ENCODE peak calls at places on chromosomes 5 and 9, in nine cellular contexts. One of them, this sample, is unnamed.

GRCh38 chr9:98867434-98868168 is 60.1 kb downstream of the GALNT12 start:
- DNase-seq in AG09309: peak
- DNase-seq in fibroblast of the conjunctiva: peak
- DNase-seq in CD4-positive, alpha-beta T cell: no peak
- DNase-seq in progenitor cell of endocrine pancreas: no peak
- DNase-seq in heart left ventricle: peak
- DNase-seq in stimulated activated CD4-positive, alpha-beta T cell treated with anti-CD3 and anti-CD28 coated beads, Interleukin-1b, Interleukin-23, amount 100 ng/mL, for 4 hours: no peak
- DNase-seq in activated naive CD8-positive, alpha-beta T cell treated with anti-CD3 and anti-CD28 coated beads, Interleukin-2, amount 50 U/mL, for 24 hours: no peak
- DNase-seq in posterior vena cava: peak
- DNase-seq in this sample: no peak

GRCh38 chr9:13552606-13553215 is 273.2 kb upstream of the MPDZ start:
- DNase-seq in posterior vena cava: no peak
- DNase-seq in fibroblast of the conjunctiva: no peak
- DNase-seq in progenitor cell of endocrine pancreas: no peak
- DNase-seq in stimulated activated CD4-positive, alpha-beta T cell treated with anti-CD3 and anti-CD28 coated beads, Interleukin-1b, Interleukin-23, amount 100 ng/mL, for 4 hours: no peak
- DNase-seq in activated naive CD8-positive, alpha-beta T cell treated with anti-CD3 and anti-CD28 coated beads, Interleukin-2, amount 50 U/mL, for 24 hours: no peak
- DNase-seq in CD4-positive, alpha-beta T cell: no peak
- DNase-seq in AG09309: no peak
- DNase-seq in heart left ventricle: no peak
- DNase-seq in this sample: no peak

GRCh38 chr5:10599828-10600227 is 36.0 kb downstream of the ANKRD33B start:
- DNase-seq in activated naive CD8-positive, alpha-beta T cell treated with anti-CD3 and anti-CD28 coated beads, Interleukin-2, amount 50 U/mL, for 24 hours: no peak
- DNase-seq in posterior vena cava: no peak
- DNase-seq in heart left ventricle: no peak
- DNase-seq in progenitor cell of endocrine pancreas: no peak
- DNase-seq in AG09309: no peak
- DNase-seq in CD4-positive, alpha-beta T cell: no peak
- DNase-seq in fibroblast of the conjunctiva: no peak
- DNase-seq in stimulated activated CD4-positive, alpha-beta T cell treated with anti-CD3 and anti-CD28 coated beads, Interleukin-1b, Interleukin-23, amount 100 ng/mL, for 4 hours: no peak
- DNase-seq in this sample: no peak

GRCh38 chr9:128102861-128103588 is 24.5 kb downstream of the PTGES2 start:
- DNase-seq in heart left ventricle: peak
- DNase-seq in fibroblast of the conjunctiva: no peak
- DNase-seq in progenitor cell of endocrine pancreas: no peak
- DNase-seq in AG09309: no peak
- DNase-seq in stimulated activated CD4-positive, alpha-beta T cell treated with anti-CD3 and anti-CD28 coated beads, Interleukin-1b, Interleukin-23, amount 100 ng/mL, for 4 hours: no peak
- DNase-seq in activated naive CD8-positive, alpha-beta T cell treated with anti-CD3 and anti-CD28 coated beads, Interleukin-2, amount 50 U/mL, for 24 hours: no peak
- DNase-seq in CD4-positive, alpha-beta T cell: no peak
- DNase-seq in posterior vena cava: no peak
- DNase-seq in this sample: no peak

GRCh38 chr5:38555354-38556114 is 912 bp downstream of the LIFR start:
- DNase-seq in heart left ventricle: no peak
- DNase-seq in activated naive CD8-positive, alpha-beta T cell treated with anti-CD3 and anti-CD28 coated beads, Interleukin-2, amount 50 U/mL, for 24 hours: no peak
- DNase-seq in fibroblast of the conjunctiva: no peak
- DNase-seq in CD4-positive, alpha-beta T cell: no peak
- DNase-seq in stimulated activated CD4-positive, alpha-beta T cell treated with anti-CD3 and anti-CD28 coated beads, Interleukin-1b, Interleukin-23, amount 100 ng/mL, for 4 hours: no peak
- DNase-seq in progenitor cell of endocrine pancreas: no peak
- DNase-seq in AG09309: no peak
- DNase-seq in posterior vena cava: no peak
- DNase-seq in this sample: no peak

GRCh38 chr9:73683862-73684591 is 532.4 kb downstream of the ANXA1 start:
- DNase-seq in stimulated activated CD4-positive, alpha-beta T cell treated with anti-CD3 and anti-CD28 coated beads, Interleukin-1b, Interleukin-23, amount 100 ng/mL, for 4 hours: no peak
- DNase-seq in heart left ventricle: no peak
- DNase-seq in CD4-positive, alpha-beta T cell: no peak
- DNase-seq in activated naive CD8-positive, alpha-beta T cell treated with anti-CD3 and anti-CD28 coated beads, Interleukin-2, amount 50 U/mL, for 24 hours: no peak
- DNase-seq in progenitor cell of endocrine pancreas: no peak
- DNase-seq in fibroblast of the conjunctiva: peak
- DNase-seq in posterior vena cava: no peak
- DNase-seq in AG09309: no peak
- DNase-seq in this sample: peak

GRCh38 chr5:26700759-26701384 is 337.5 kb downstream of the CDH9 start:
- DNase-seq in activated naive CD8-positive, alpha-beta T cell treated with anti-CD3 and anti-CD28 coated beads, Interleukin-2, amount 50 U/mL, for 24 hours: peak
- DNase-seq in stimulated activated CD4-positive, alpha-beta T cell treated with anti-CD3 and anti-CD28 coated beads, Interleukin-1b, Interleukin-23, amount 100 ng/mL, for 4 hours: no peak
- DNase-seq in CD4-positive, alpha-beta T cell: no peak
- DNase-seq in posterior vena cava: no peak
- DNase-seq in progenitor cell of endocrine pancreas: peak
- DNase-seq in fibroblast of the conjunctiva: no peak
- DNase-seq in AG09309: no peak
- DNase-seq in heart left ventricle: no peak
- DNase-seq in this sample: peak

GRCh38 chr5:53035868-53036381 is 46.8 kb downstream of the ITGA2 start:
- DNase-seq in progenitor cell of endocrine pancreas: no peak
- DNase-seq in posterior vena cava: no peak
- DNase-seq in activated naive CD8-positive, alpha-beta T cell treated with anti-CD3 and anti-CD28 coated beads, Interleukin-2, amount 50 U/mL, for 24 hours: no peak
- DNase-seq in CD4-positive, alpha-beta T cell: no peak
- DNase-seq in stimulated activated CD4-positive, alpha-beta T cell treated with anti-CD3 and anti-CD28 coated beads, Interleukin-1b, Interleukin-23, amount 100 ng/mL, for 4 hours: no peak
- DNase-seq in fibroblast of the conjunctiva: no peak
- DNase-seq in heart left ventricle: no peak
- DNase-seq in AG09309: no peak
- DNase-seq in this sample: peak

GRCh38 chr9:27365977-27366376 is 69.0 kb upstream of the EQTN start:
- DNase-seq in heart left ventricle: no peak
- DNase-seq in activated naive CD8-positive, alpha-beta T cell treated with anti-CD3 and anti-CD28 coated beads, Interleukin-2, amount 50 U/mL, for 24 hours: peak
- DNase-seq in posterior vena cava: no peak
- DNase-seq in stimulated activated CD4-positive, alpha-beta T cell treated with anti-CD3 and anti-CD28 coated beads, Interleukin-1b, Interleukin-23, amount 100 ng/mL, for 4 hours: peak
- DNase-seq in AG09309: no peak
- DNase-seq in progenitor cell of endocrine pancreas: no peak
- DNase-seq in fibroblast of the conjunctiva: no peak
- DNase-seq in CD4-positive, alpha-beta T cell: no peak
- DNase-seq in this sample: no peak

GRCh38 chr9:129394011-129394919 is 216.2 kb upstream of the IER5L start:
- DNase-seq in AG09309: no peak
- DNase-seq in stimulated activated CD4-positive, alpha-beta T cell treated with anti-CD3 and anti-CD28 coated beads, Interleukin-1b, Interleukin-23, amount 100 ng/mL, for 4 hours: no peak
- DNase-seq in CD4-positive, alpha-beta T cell: no peak
- DNase-seq in activated naive CD8-positive, alpha-beta T cell treated with anti-CD3 and anti-CD28 coated beads, Interleukin-2, amount 50 U/mL, for 24 hours: no peak
- DNase-seq in progenitor cell of endocrine pancreas: no peak
- DNase-seq in posterior vena cava: peak
- DNase-seq in fibroblast of the conjunctiva: no peak
- DNase-seq in heart left ventricle: no peak
- DNase-seq in this sample: no peak

GRCh38 chr5:378976-379742 is 57.6 kb downstream of the AHRR start:
- DNase-seq in heart left ventricle: no peak
- DNase-seq in stimulated activated CD4-positive, alpha-beta T cell treated with anti-CD3 and anti-CD28 coated beads, Interleukin-1b, Interleukin-23, amount 100 ng/mL, for 4 hours: no peak
- DNase-seq in AG09309: peak
- DNase-seq in activated naive CD8-positive, alpha-beta T cell treated with anti-CD3 and anti-CD28 coated beads, Interleukin-2, amount 50 U/mL, for 24 hours: no peak
- DNase-seq in fibroblast of the conjunctiva: no peak
- DNase-seq in CD4-positive, alpha-beta T cell: no peak
- DNase-seq in posterior vena cava: peak
- DNase-seq in progenitor cell of endocrine pancreas: peak
- DNase-seq in this sample: no peak

GRCh38 chr9:100474082-100474949 is 1.4 kb downstream of the TMEFF1 start:
- DNase-seq in fibroblast of the conjunctiva: no peak
- DNase-seq in stimulated activated CD4-positive, alpha-beta T cell treated with anti-CD3 and anti-CD28 coated beads, Interleukin-1b, Interleukin-23, amount 100 ng/mL, for 4 hours: no peak
- DNase-seq in posterior vena cava: no peak
- DNase-seq in AG09309: no peak
- DNase-seq in progenitor cell of endocrine pancreas: peak
- DNase-seq in activated naive CD8-positive, alpha-beta T cell treated with anti-CD3 and anti-CD28 coated beads, Interleukin-2, amount 50 U/mL, for 24 hours: peak
- DNase-seq in heart left ventricle: no peak
- DNase-seq in CD4-positive, alpha-beta T cell: no peak
- DNase-seq in this sample: peak

GRCh38 chr9:22469928-22470544 is 23.4 kb downstream of the DMRTA1 start:
- DNase-seq in activated naive CD8-positive, alpha-beta T cell treated with anti-CD3 and anti-CD28 coated beads, Interleukin-2, amount 50 U/mL, for 24 hours: no peak
- DNase-seq in heart left ventricle: no peak
- DNase-seq in posterior vena cava: no peak
- DNase-seq in progenitor cell of endocrine pancreas: peak
- DNase-seq in stimulated activated CD4-positive, alpha-beta T cell treated with anti-CD3 and anti-CD28 coated beads, Interleukin-1b, Interleukin-23, amount 100 ng/mL, for 4 hours: no peak
- DNase-seq in AG09309: no peak
- DNase-seq in fibroblast of the conjunctiva: no peak
- DNase-seq in CD4-positive, alpha-beta T cell: no peak
- DNase-seq in this sample: peak